ENCODE peak calls at places on chromosomes 5 and 9, in four cellular contexts. One of them, this sample, is unnamed.
A peak's percentile ranks its signal among the peaks of the same experiment; 100 is the strongest.

GRCh38 chr5:150120617-150121447 is 34.5 kb upstream of the CSF1R start:
- DNase-seq in K562: no peak
- DNase-seq in GM12878: no peak
- DNase-seq in HepG2: no peak
- DNase-seq in this sample: no peak

GRCh38 chr9:109264865-109265532 is 55.9 kb downstream of the EPB41L4B start:
- DNase-seq in K562: no peak
- DNase-seq in HepG2: no peak
- DNase-seq in GM12878: no peak
- DNase-seq in this sample: no peak

GRCh38 chr5:137833463-137833862 is 34.2 kb upstream of the MYOT start:
- DNase-seq in K562: peak; percentile 28
- DNase-seq in GM12878: no peak
- DNase-seq in HepG2: peak; percentile 64
- DNase-seq in this sample: no peak

GRCh38 chr5:21919417-21920022 is 933.6 kb downstream of the CDH12 start:
- DNase-seq in K562: peak; percentile 18
- DNase-seq in HepG2: peak; percentile 14
- DNase-seq in GM12878: peak; percentile 13
- DNase-seq in this sample: peak; percentile 13

GRCh38 chr5:1767524-1768282 is 31.9 kb downstream of the MRPL36 start:
- DNase-seq in HepG2: no peak
- DNase-seq in K562: no peak
- DNase-seq in GM12878: no peak
- DNase-seq in this sample: no peak

GRCh38 chr9:34072868-34073590 is 24.3 kb upstream of the UBAP2 start:
- DNase-seq in HepG2: peak; percentile 94
- DNase-seq in K562: peak; percentile 14
- DNase-seq in GM12878: no peak
- DNase-seq in this sample: no peak

GRCh38 chr9:35935755-35936509 is 22.0 kb downstream of the OR2S2 start:
- DNase-seq in GM12878: no peak
- DNase-seq in K562: no peak
- DNase-seq in HepG2: no peak
- DNase-seq in this sample: no peak

GRCh38 chr9:95938724-95939123 is 63.2 kb downstream of the ERCC6L2 start:
- DNase-seq in K562: no peak
- DNase-seq in HepG2: no peak
- DNase-seq in GM12878: no peak
- DNase-seq in this sample: no peak

GRCh38 chr9:137416006-137416562 is 6.9 kb downstream of the EXD3 start:
- DNase-seq in HepG2: no peak
- DNase-seq in K562: no peak
- DNase-seq in GM12878: no peak
- DNase-seq in this sample: no peak

GRCh38 chr5:142544946-142545652 is 140.8 kb downstream of the FGF1 start:
- DNase-seq in K562: no peak
- DNase-seq in HepG2: no peak
- DNase-seq in GM12878: no peak
- DNase-seq in this sample: no peak

GRCh38 chr9:103037508-103038477 is 42.7 kb downstream of the CYLC2 start:
- DNase-seq in HepG2: no peak
- DNase-seq in K562: no peak
- DNase-seq in GM12878: no peak
- DNase-seq in this sample: no peak

GRCh38 chr5:123116063-123116462 is 27.0 kb downstream of the PRDM6 start:
- DNase-seq in GM12878: no peak
- DNase-seq in HepG2: no peak
- DNase-seq in K562: no peak
- DNase-seq in this sample: no peak

GRCh38 chr5:123113136-123113535 is 24.1 kb downstream of the PRDM6 start:
- DNase-seq in GM12878: no peak
- DNase-seq in K562: no peak
- DNase-seq in HepG2: no peak
- DNase-seq in this sample: no peak

GRCh38 chr5:123117989-123118388 is 28.9 kb downstream of the PRDM6 start:
- DNase-seq in GM12878: no peak
- DNase-seq in K562: no peak
- DNase-seq in HepG2: no peak
- DNase-seq in this sample: no peak

GRCh38 chr5:123116757-123117156 is 27.7 kb downstream of the PRDM6 start:
- DNase-seq in GM12878: no peak
- DNase-seq in K562: no peak
- DNase-seq in HepG2: no peak
- DNase-seq in this sample: no peak

GRCh38 chr5:123115020-123115419 is 26.0 kb downstream of the PRDM6 start:
- DNase-seq in GM12878: no peak
- DNase-seq in K562: no peak
- DNase-seq in HepG2: no peak
- DNase-seq in this sample: no peak
- TF ChIP-seq ETV6 in GM12878: no peak
- TF ChIP-seq ETV6 in K562: no peak
- TF ChIP-seq ETV6 in HepG2: no peak
- TF ChIP-seq ETV6 in this sample: no peak

GRCh38 chr5:175243441-175243840 is 200.5 kb downstream of the DRD1 start:
- DNase-seq in GM12878: no peak
- DNase-seq in HepG2: no peak
- DNase-seq in K562: no peak
- DNase-seq in this sample: peak; percentile 28

GRCh38 chr5:175247146-175247545 is 196.8 kb downstream of the DRD1 start:
- DNase-seq in HepG2: no peak
- DNase-seq in GM12878: no peak
- DNase-seq in K562: no peak
- DNase-seq in this sample: no peak

GRCh38 chr5:175250426-175250825 is 193.6 kb downstream of the DRD1 start:
- DNase-seq in HepG2: no peak
- DNase-seq in K562: no peak
- DNase-seq in GM12878: no peak
- DNase-seq in this sample: no peak

GRCh38 chr5:175248416-175248905 is 195.5 kb downstream of the DRD1 start:
- DNase-seq in GM12878: no peak
- DNase-seq in K562: no peak
- DNase-seq in HepG2: no peak
- DNase-seq in this sample: no peak

GRCh38 chr5:175246242-175246891 is 197.6 kb downstream of the DRD1 start:
- DNase-seq in HepG2: no peak
- DNase-seq in K562: peak; percentile 3
- DNase-seq in GM12878: no peak
- DNase-seq in this sample: no peak
- TF ChIP-seq CREB1 in HepG2: no peak
- TF ChIP-seq CREB1 in K562: no peak
- TF ChIP-seq CREB1 in GM12878: no peak
- TF ChIP-seq CREB1 in this sample: no peak

DNA sequence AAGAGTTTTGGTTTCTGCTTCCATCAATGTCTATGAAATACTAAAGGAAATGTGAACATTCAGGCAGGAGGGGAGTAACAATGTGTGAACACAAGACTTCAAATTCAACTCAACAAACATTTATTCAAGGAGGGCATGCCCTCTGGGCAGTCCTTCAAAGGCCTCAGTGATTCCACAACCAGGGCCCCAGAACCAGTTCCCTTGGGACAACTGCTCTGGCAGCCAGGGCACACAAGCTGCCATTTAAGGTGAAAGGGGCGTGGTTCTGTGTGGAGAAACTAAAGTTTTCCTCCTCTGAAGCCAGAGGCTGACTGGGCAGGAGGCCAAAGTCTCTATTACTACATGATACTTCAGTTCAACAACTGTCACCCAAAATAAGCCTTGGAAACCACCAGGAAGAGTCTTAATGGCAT is 3.2 kb downstream of the RBM18 start:
- DNase-seq in HepG2: peak; percentile 89
- DNase-seq in K562: peak; percentile 73
- DNase-seq in GM12878: no peak
- DNase-seq in this sample: no peak
- TF ChIP-seq ETV6 in HepG2: no peak
- TF ChIP-seq ETV6 in K562: no peak
- TF ChIP-seq ETV6 in GM12878: no peak
- TF ChIP-seq ETV6 in this sample: no peak

DNA sequence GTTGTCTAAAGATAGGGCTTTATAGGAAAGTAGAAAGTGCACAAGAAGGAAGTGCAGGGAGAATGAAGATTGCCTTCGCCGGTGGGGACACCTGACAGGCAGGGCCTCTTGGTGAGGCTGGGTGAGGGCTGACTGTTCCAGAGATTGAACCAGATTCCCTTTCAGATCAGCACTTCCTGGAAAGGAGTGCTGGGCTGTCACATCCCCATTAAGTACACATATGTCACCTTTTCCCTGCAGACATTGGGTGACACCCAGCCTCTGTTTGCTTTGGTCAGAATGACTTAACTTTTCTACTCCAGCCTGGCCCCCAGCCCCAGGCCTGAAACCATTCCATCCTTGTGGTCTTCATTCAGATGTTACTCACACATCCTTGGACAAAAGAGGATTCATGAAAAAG is 7.4 kb upstream of the SHROOM1 start:
- DNase-seq in K562: no peak
- DNase-seq in HepG2: peak; percentile 86
- DNase-seq in GM12878: no peak
- DNase-seq in this sample: no peak
- TF ChIP-seq CREB1 in K562: no peak
- TF ChIP-seq CREB1 in HepG2: peak; percentile 68
- TF ChIP-seq CREB1 in GM12878: no peak
- TF ChIP-seq CREB1 in this sample: no peak

GRCh38 chr9:136012651-136013050 is 51.5 kb upstream of the UBAC1 start:
- DNase-seq in HepG2: no peak
- DNase-seq in GM12878: no peak
- DNase-seq in K562: no peak
- DNase-seq in this sample: peak; percentile 19
- TF ChIP-seq ETV6 in HepG2: no peak
- TF ChIP-seq ETV6 in GM12878: no peak
- TF ChIP-seq ETV6 in K562: no peak
- TF ChIP-seq ETV6 in this sample: no peak

DNA sequence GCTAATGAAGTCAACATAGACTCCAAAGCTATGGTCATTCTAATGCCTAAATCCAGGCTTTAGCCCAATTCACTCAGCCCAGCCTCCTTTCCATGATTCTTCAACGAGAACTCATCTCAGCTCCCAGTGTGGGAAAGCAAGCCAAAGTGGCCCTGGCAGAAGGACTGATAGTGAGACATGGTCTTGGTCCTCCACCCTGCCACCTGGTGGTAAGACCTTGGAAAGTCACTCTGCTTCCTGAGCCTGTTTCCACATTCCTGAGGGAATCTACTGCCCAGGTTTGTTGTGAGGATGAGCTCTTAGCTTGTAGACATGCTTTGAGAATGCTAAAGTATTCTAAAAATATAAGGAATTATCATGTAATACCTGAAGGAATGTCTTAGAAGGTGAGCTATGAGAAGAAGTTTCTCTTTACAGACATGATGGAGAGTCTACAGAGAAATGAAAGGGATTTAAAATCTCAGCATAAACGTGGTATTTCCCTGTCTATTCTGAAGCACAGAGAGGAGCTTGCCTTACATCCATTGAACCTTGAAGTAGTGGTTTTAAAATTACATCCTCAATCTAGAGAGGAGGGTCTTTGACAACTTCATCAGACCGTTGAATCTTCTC is 173.5 kb downstream of the TRIM32 start:
- DNase-seq in HepG2: peak; percentile 49
- DNase-seq in GM12878: no peak
- DNase-seq in K562: peak; percentile 52
- DNase-seq in this sample: peak; percentile 87
- TF ChIP-seq CREB1 in HepG2: no peak
- TF ChIP-seq CREB1 in GM12878: no peak
- TF ChIP-seq CREB1 in K562: no peak
- TF ChIP-seq CREB1 in this sample: no peak